ENCODE peak calls at places on chromosomes 13 and 19, in five cellular contexts. G is HepG2, U is GM12878, L is H1, F is K562. Y is an unnamed sample.

GRCh38 chr13:98299954-98300350 is 122.9 kb upstream of the RNF113B start:
- DNase-seq in L (no peak), F (no peak), G (no peak), U (no peak), Y (no peak)

GRCh38 chr19:778910-779653 is 18.2 kb upstream of the PTBP1 start:
- DNase-seq in U (no peak), L (no peak), F (no peak), G (peak; percentile 81), Y (no peak)

GRCh38 chr19:16899566-16900075 is 10.8 kb downstream of the F2RL3 start:
- DNase-seq in U (no peak), G (peak; percentile 22), L (no peak), F (peak; percentile 74), Y (peak; percentile 35)

GRCh38 chr19:14649020-14649419 is 25.6 kb downstream of the ADGRE3 start:
- DNase-seq in U (no peak), L (no peak), F (no peak), G (no peak), Y (no peak)

GRCh38 chr19:14512420-14512961 is 5.7 kb downstream of the DNAJB1 start:
- DNase-seq in U (no peak), G (no peak), L (no peak), F (no peak), Y (no peak)

GRCh38 chr13:87172166-87172825 is 498.9 kb upstream of the SLITRK5 start:
- DNase-seq in G (no peak), F (no peak), L (no peak), U (no peak), Y (no peak)

GRCh38 chr13:41008349-41008980 is 10.7 kb downstream of the ELF1 start:
- DNase-seq in G (peak; percentile 93), U (no peak), L (no peak), F (no peak), Y (no peak)

GRCh38 chr19:45414468-45414867 is 8.0 kb downstream of the POLR1G start:
- DNase-seq in U (no peak), L (no peak), G (no peak), F (no peak), Y (no peak)

GRCh38 chr13:111980146-111980929 is 86.6 kb upstream of the SOX1 start:
- DNase-seq in F (no peak), G (no peak), L (no peak), U (no peak), Y (no peak)

GRCh38 chr13:105207586-105208293 is 1327.7 kb downstream of the EFNB2 start:
- DNase-seq in U (no peak), G (no peak), L (no peak), F (no peak), Y (no peak)

GRCh38 chr19:45842198-45842597 is 20.7 kb downstream of the SYMPK start:
- DNase-seq in U (no peak), L (no peak), G (no peak), F (no peak), Y (no peak)

GRCh38 chr19:35715981-35716734 is 1.6 kb upstream of the KMT2B start:
- DNase-seq in L (no peak), F (no peak), G (peak; percentile 32), U (no peak), Y (no peak)

GRCh38 chr13:94968040-94968756 is 255.9 kb upstream of the SOX21 start:
- DNase-seq in G (no peak), L (no peak), F (no peak), U (no peak), Y (no peak)

GRCh38 chr19:50266896-50267295 is 62.3 kb downstream of the KCNC3 start:
- DNase-seq in U (no peak), L (peak; percentile 84), F (peak; percentile 59), G (no peak), Y (peak; percentile 47)

GRCh38 chr13:40776681-40777165 is 5.7 kb upstream of the MRPS31 start:
- DNase-seq in L (no peak), G (no peak), U (no peak), F (peak; percentile 32), Y (no peak)

GRCh38 chr19:56309511-56310185 is 5.0 kb downstream of the ZSCAN5A start:
- DNase-seq in U (no peak), G (peak; percentile 39), L (peak; percentile 70), F (peak; percentile 87), Y (peak; percentile 56)

GRCh38 chr19:1383311-1384084 is at the start of gene NDUFS7:
- DNase-seq in L (peak; percentile 79), G (peak; percentile 76), F (peak; percentile 95), U (peak; percentile 70), Y (peak; percentile 84)

GRCh38 chr19:16233836-16234551 is 36.3 kb downstream of the AP1M1 start:
- DNase-seq in U (no peak), L (no peak), G (no peak), F (no peak), Y (no peak)

DNA sequence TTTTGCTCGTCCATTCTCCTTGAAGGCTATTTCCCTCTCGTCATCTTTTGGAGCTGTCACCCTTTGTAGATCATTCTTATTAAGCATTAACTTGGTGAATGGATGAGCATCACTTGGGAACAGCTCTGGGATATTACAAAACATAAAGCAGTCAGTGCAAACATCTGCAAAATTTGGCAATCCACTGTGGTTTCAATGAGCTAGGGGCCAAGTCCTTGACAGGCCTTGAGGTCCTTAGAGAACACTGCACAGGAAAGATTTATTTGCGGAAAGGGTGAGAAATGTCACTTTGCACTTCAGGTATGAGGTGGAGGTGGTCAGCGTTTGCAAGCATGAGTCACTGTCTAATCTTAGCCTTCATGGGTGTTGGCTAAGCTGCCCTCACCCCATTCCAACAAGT is 239.7 kb upstream of the MAB21L1 start:
- DNase-seq in G (no peak), F (no peak), L (no peak), U (no peak), Y (no peak)
- TF ChIP-seq JUND in G (no peak), F (no peak), L (no peak), U (no peak), Y (no peak)

GRCh38 chr13:34308725-34309124 is 490.8 kb downstream of the RFC3 start:
- DNase-seq in U (no peak), G (no peak), F (no peak), L (no peak), Y (no peak)

GRCh38 chr13:34310539-34310938 is 492.6 kb downstream of the RFC3 start:
- DNase-seq in L (no peak), F (no peak), G (no peak), U (no peak), Y (no peak)
- TF ChIP-seq EZH2 in L (no peak), F (no peak), G (no peak), U (no peak), Y (no peak)

DNA sequence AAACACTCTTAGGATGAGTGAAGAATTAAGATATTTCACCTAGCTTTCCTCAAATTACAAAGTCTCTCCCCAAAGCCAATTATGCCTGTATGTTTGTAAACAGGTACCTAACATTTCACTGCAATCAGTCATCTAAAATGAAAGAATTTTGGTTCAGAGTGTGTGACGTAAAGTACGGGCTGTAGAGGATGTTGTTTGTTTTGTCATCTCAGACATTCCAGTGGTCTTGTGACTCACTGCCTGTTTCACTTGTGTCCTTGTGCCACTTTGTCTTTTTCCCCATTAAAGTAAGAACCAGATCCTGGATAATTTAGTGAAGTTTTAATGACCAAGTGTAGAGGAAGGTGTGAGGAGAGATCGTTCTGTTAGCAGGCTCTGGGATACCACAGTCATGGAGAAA is 28.6 kb upstream of the EID2 start:
- DNase-seq in F (no peak), U (no peak), G (peak; percentile 27), L (no peak), Y (no peak)
- TF ChIP-seq JUND in F (no peak), U (no peak), G (no peak), L (no peak), Y (no peak)

DNA sequence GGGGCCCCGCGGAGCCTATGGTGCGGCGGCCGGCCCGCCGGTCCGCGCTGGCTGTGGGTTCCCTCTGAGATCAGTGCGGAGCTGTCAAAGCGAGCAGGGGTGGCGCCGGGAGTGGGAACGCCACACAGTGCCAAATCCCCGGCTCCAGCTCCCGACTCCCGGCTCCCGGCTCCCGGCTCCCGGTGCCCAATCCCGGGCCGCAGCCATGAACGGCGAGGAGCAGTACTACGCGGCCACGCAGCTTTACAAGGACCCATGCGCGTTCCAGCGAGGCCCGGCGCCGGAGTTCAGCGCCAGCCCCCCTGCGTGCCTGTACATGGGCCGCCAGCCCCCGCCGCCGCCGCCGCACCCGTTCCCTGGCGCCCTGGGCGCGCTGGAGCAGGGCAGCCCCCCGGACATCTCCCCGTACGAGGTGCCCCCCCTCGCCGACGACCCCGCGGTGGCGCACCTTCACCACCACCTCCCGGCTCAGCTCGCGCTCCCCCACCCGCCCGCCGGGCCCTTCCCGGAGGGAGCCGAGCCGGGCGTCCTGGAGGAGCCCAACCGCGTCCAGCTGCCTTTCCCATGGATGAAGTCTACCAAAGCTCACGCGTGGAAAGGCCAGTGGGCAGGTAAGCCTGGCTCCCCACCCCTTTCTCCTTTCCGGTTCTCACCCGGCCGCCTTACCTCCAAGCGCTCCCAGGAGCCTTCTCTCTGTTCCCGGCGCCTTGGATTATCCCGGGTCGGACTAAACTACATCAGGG is at the start of gene PDX1:
- DNase-seq in U (no peak), G (no peak), L (no peak), F (peak; percentile 2), Y (no peak)
- TF ChIP-seq EZH2 in U (no peak), G (no peak), L (no peak), F (no peak), Y (no peak)

DNA sequence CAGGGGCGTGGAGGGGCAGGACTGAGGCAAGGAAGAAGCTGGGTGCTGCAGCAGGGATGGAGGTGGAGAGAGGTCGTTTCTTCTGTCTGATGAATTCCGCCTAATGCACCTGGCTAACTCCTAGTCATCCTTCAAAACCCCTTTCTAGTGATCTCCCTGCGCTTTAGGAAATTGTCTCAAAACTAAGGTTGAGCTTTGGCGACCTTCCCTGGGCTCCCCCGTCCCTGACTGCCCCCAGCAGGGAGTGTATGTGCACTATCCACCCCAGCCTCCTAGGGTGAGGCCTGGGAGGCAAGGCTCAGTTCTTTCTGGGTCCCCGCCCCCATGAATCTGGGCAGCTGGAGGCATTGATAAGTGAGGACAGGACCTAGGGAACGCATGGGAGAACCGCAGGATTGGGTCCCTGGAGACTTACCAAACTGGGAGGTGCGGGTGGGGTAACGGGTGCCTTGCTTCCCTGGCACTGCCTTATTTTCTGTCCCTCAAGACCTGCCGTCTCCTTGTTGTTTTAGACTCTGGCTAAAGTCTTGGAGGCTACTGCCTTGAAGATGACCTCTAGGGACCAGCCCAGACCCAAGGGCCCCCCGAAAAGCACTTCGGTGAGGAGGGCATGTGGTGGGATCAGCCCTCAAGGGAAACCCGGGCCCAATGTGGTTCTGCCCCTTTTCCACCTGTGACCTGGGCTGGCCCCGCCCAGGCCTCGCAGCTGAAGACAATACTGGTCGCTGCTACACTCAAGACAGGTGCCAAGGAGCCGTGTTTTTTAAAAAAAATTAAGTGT is 512 bp downstream of the TLE6 start:
- DNase-seq in U (no peak), F (peak; percentile 88), L (no peak), G (no peak), Y (no peak)
- TF ChIP-seq JUND in U (no peak), F (no peak), L (no peak), G (no peak), Y (no peak)

DNA sequence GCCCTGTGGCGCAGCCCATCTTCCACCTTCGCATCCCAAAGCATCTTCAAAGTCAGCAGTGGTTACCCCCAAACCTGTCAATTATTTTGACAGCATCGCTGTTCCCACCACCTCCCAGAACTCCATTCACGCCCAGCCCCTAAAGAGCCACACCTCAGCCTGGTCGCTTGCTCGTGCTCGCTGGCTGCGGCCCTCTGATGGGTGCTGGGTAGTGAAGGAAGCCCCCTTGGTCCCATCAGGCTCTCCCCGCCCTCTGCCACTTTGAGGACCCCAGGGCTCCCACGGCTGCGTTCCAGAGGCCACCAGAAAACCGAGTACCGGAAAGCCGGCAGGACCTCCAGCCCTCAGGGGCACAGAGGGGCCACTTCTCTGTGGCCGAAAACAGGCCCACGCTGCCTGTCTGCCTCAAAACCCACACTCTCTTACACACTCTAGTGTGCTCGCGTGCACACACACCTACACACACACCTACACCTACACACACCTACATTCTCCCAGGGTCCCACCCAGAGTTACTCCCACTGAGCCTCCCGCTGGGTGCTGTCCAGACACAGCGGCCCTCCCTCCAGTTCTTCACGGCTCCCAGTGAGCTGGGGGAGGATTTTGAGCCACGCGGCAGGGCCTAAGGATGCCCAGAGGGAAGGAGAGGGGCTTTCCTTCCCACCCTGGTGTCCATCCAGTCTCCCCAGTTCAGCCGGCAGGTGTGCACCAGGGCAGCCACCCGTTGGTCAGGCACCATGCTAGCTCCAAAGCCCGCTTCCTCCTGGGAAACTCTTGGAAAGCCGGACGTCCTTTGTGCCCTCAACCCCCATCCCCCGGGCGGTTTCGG is 1.9 kb downstream of the VSTM2B start:
- DNase-seq in L (no peak), G (no peak), U (no peak), F (no peak), Y (no peak)
- TF ChIP-seq EZH2 in L (no peak), G (no peak), U (no peak), F (no peak), Y (no peak)

Y was measured in HCT116.